ENCODE peak calls at places on chromosomes 16 and 17, in five cellular contexts. One of them, this sample, is unnamed. For H3K4me1, H3K9me3 and H3K27me3, the result is how much of the 10 kb centered on the place peaks cover.

GRCh38 chr16:84885024-84885910 is 65.5 kb downstream of the CRISPLD2 start:
- DNase-seq in CD8-positive, alpha-beta memory T cell: no peak
- DNase-seq in prostate gland: peak
- DNase-seq in DND-41: no peak
- DNase-seq in effector memory CD4-positive, alpha-beta T cell: no peak
- DNase-seq in this sample: no peak

GRCh38 chr16:69618307-69618706 is 52.5 kb downstream of the NFAT5 start:
- DNase-seq in CD8-positive, alpha-beta memory T cell: no peak
- DNase-seq in prostate gland: no peak
- DNase-seq in DND-41: no peak
- DNase-seq in effector memory CD4-positive, alpha-beta T cell: no peak
- DNase-seq in this sample: no peak

GRCh38 chr16:69514366-69514765 is 51.4 kb upstream of the NFAT5 start:
- DNase-seq in prostate gland: no peak
- DNase-seq in CD8-positive, alpha-beta memory T cell: no peak
- DNase-seq in effector memory CD4-positive, alpha-beta T cell: no peak
- DNase-seq in DND-41: no peak
- DNase-seq in this sample: no peak

GRCh38 chr17:42817866-42818265 is 6.2 kb downstream of the BECN1 start:
- DNase-seq in DND-41: no peak
- DNase-seq in effector memory CD4-positive, alpha-beta T cell: no peak
- DNase-seq in prostate gland: no peak
- DNase-seq in CD8-positive, alpha-beta memory T cell: no peak
- DNase-seq in this sample: no peak

GRCh38 chr16:23202166-23202565 is 19.6 kb downstream of the SCNN1G start:
- DNase-seq in DND-41: no peak
- DNase-seq in effector memory CD4-positive, alpha-beta T cell: no peak
- DNase-seq in CD8-positive, alpha-beta memory T cell: no peak
- DNase-seq in prostate gland: no peak
- DNase-seq in this sample: no peak

GRCh38 chr17:57774872-57775271 is 29.8 kb upstream of the CCDC182 start:
- DNase-seq in CD8-positive, alpha-beta memory T cell: no peak
- DNase-seq in prostate gland: no peak
- DNase-seq in effector memory CD4-positive, alpha-beta T cell: no peak
- DNase-seq in DND-41: no peak
- DNase-seq in this sample: no peak

GRCh38 chr16:30356401-30357084 is 1.4 kb upstream of the CD2BP2 start:
- DNase-seq in prostate gland: no peak
- DNase-seq in CD8-positive, alpha-beta memory T cell: no peak
- DNase-seq in effector memory CD4-positive, alpha-beta T cell: no peak
- DNase-seq in DND-41: no peak
- DNase-seq in this sample: no peak

GRCh38 chr16:66935319-66936011 is at the start of gene CES2:
- DNase-seq in effector memory CD4-positive, alpha-beta T cell: no peak
- DNase-seq in prostate gland: peak
- DNase-seq in CD8-positive, alpha-beta memory T cell: no peak
- DNase-seq in DND-41: no peak
- DNase-seq in this sample: no peak

GRCh38 chr16:74573622-74574021 is 33.3 kb downstream of the GLG1 start:
- DNase-seq in CD8-positive, alpha-beta memory T cell: no peak
- DNase-seq in DND-41: no peak
- DNase-seq in prostate gland: no peak
- DNase-seq in effector memory CD4-positive, alpha-beta T cell: no peak
- DNase-seq in this sample: no peak

GRCh38 chr17:81153340-81153803 is 11.9 kb upstream of the PVALEF start:
- DNase-seq in CD8-positive, alpha-beta memory T cell: no peak
- DNase-seq in effector memory CD4-positive, alpha-beta T cell: peak
- DNase-seq in prostate gland: no peak
- DNase-seq in DND-41: no peak
- DNase-seq in this sample: no peak

GRCh38 chr17:419073-419735 is 66.6 kb upstream of the RPH3AL start:
- DNase-seq in effector memory CD4-positive, alpha-beta T cell: peak
- DNase-seq in CD8-positive, alpha-beta memory T cell: peak
- DNase-seq in prostate gland: no peak
- DNase-seq in DND-41: peak
- DNase-seq in this sample: peak

GRCh38 chr16:80739523-80739922 is 64.9 kb downstream of the CDYL2 start:
- DNase-seq in effector memory CD4-positive, alpha-beta T cell: no peak
- DNase-seq in DND-41: no peak
- DNase-seq in prostate gland: no peak
- DNase-seq in CD8-positive, alpha-beta memory T cell: no peak
- DNase-seq in this sample: no peak

GRCh38 chr17:30388321-30389179 is 9.8 kb downstream of the CPD start:
- DNase-seq in DND-41: no peak
- DNase-seq in effector memory CD4-positive, alpha-beta T cell: no peak
- DNase-seq in prostate gland: no peak
- DNase-seq in CD8-positive, alpha-beta memory T cell: no peak
- DNase-seq in this sample: no peak

GRCh38 chr17:82065193-82065637 is 389 bp downstream of the DUS1L start:
- DNase-seq in prostate gland: no peak
- DNase-seq in effector memory CD4-positive, alpha-beta T cell: no peak
- DNase-seq in DND-41: peak
- DNase-seq in CD8-positive, alpha-beta memory T cell: peak
- DNase-seq in this sample: no peak

GRCh38 chr16:54178491-54178976 is 108.1 kb downstream of the IRX3 start:
- DNase-seq in effector memory CD4-positive, alpha-beta T cell: no peak
- DNase-seq in DND-41: no peak
- DNase-seq in prostate gland: no peak
- DNase-seq in CD8-positive, alpha-beta memory T cell: no peak
- DNase-seq in this sample: no peak

GRCh38 chr16:14420721-14421488 is 209.2 kb downstream of the PARN start:
- DNase-seq in prostate gland: no peak
- DNase-seq in CD8-positive, alpha-beta memory T cell: no peak
- DNase-seq in DND-41: no peak
- DNase-seq in effector memory CD4-positive, alpha-beta T cell: no peak
- DNase-seq in this sample: no peak

GRCh38 chr16:77788196-77789084 is at the start of gene VAT1L:
- DNase-seq in prostate gland: no peak
- DNase-seq in CD8-positive, alpha-beta memory T cell: no peak
- DNase-seq in DND-41: no peak
- DNase-seq in effector memory CD4-positive, alpha-beta T cell: no peak
- DNase-seq in this sample: no peak

GRCh38 chr17:46815474-46816353 is 2.8 kb downstream of the WNT3 start:
- DNase-seq in prostate gland: no peak
- DNase-seq in CD8-positive, alpha-beta memory T cell: no peak
- DNase-seq in effector memory CD4-positive, alpha-beta T cell: no peak
- DNase-seq in DND-41: no peak
- DNase-seq in this sample: no peak

GRCh38 chr17:52106638-52107261 is 51.8 kb downstream of the CA10 start:
- DNase-seq in effector memory CD4-positive, alpha-beta T cell: no peak
- DNase-seq in prostate gland: peak
- DNase-seq in CD8-positive, alpha-beta memory T cell: no peak
- DNase-seq in DND-41: peak
- DNase-seq in this sample: no peak

GRCh38 chr16:27431773-27432599 is 30.0 kb downstream of the IL21R start:
- DNase-seq in effector memory CD4-positive, alpha-beta T cell: no peak
- DNase-seq in prostate gland: no peak
- DNase-seq in DND-41: no peak
- DNase-seq in CD8-positive, alpha-beta memory T cell: no peak
- DNase-seq in this sample: peak

GRCh38 chr17:34619687-34620217 is 40.4 kb downstream of the TMEM132E start:
- DNase-seq in CD8-positive, alpha-beta memory T cell: no peak
- DNase-seq in prostate gland: no peak
- DNase-seq in effector memory CD4-positive, alpha-beta T cell: no peak
- DNase-seq in DND-41: no peak
- DNase-seq in this sample: no peak

GRCh38 chr16:17452931-17453330 is 17.8 kb downstream of the XYLT1 start:
- DNase-seq in DND-41: no peak
- DNase-seq in CD8-positive, alpha-beta memory T cell: no peak
- DNase-seq in effector memory CD4-positive, alpha-beta T cell: no peak
- DNase-seq in prostate gland: no peak
- DNase-seq in this sample: no peak

GRCh38 chr16:29775742-29776408 is 2.2 kb upstream of the ZG16 start:
- DNase-seq in effector memory CD4-positive, alpha-beta T cell: no peak
- DNase-seq in DND-41: no peak
- DNase-seq in prostate gland: no peak
- DNase-seq in CD8-positive, alpha-beta memory T cell: no peak
- DNase-seq in this sample: no peak

GRCh38 chr16:49855280-49855821 is 561 bp downstream of the ZNF423 start:
- DNase-seq in prostate gland: peak
- DNase-seq in DND-41: peak
- DNase-seq in CD8-positive, alpha-beta memory T cell: peak
- DNase-seq in effector memory CD4-positive, alpha-beta T cell: peak
- DNase-seq in this sample: peak

GRCh38 chr16:86302710-86303109 is 207.6 kb upstream of the FOXF1 start:
- DNase-seq in CD8-positive, alpha-beta memory T cell: no peak
- DNase-seq in DND-41: no peak
- DNase-seq in effector memory CD4-positive, alpha-beta T cell: no peak
- DNase-seq in prostate gland: no peak
- DNase-seq in this sample: no peak

GRCh38 chr16:50066482-50067289 is 916 bp downstream of the HEATR3 start:
- DNase-seq in prostate gland: no peak
- DNase-seq in DND-41: no peak
- DNase-seq in effector memory CD4-positive, alpha-beta T cell: no peak
- DNase-seq in CD8-positive, alpha-beta memory T cell: no peak
- DNase-seq in this sample: no peak

GRCh38 chr16:1788708-1789100 is 4.8 kb downstream of the IGFALS start:
- DNase-seq in DND-41: no peak
- DNase-seq in prostate gland: peak
- DNase-seq in CD8-positive, alpha-beta memory T cell: no peak
- DNase-seq in effector memory CD4-positive, alpha-beta T cell: no peak
- DNase-seq in this sample: no peak

GRCh38 chr17:3529817-3530741 is 27.5 kb downstream of the TRPV3 start:
- DNase-seq in effector memory CD4-positive, alpha-beta T cell: no peak
- DNase-seq in prostate gland: no peak
- DNase-seq in DND-41: no peak
- DNase-seq in CD8-positive, alpha-beta memory T cell: no peak
- DNase-seq in this sample: no peak

GRCh38 chr17:76193616-76194015 is 46.7 kb downstream of the RNF157 start:
- DNase-seq in effector memory CD4-positive, alpha-beta T cell: no peak
- DNase-seq in CD8-positive, alpha-beta memory T cell: no peak
- DNase-seq in prostate gland: no peak
- DNase-seq in DND-41: no peak
- DNase-seq in this sample: peak

GRCh38 chr17:76189741-76190140 is 48.7 kb upstream of the FOXJ1 start:
- DNase-seq in CD8-positive, alpha-beta memory T cell: no peak
- DNase-seq in effector memory CD4-positive, alpha-beta T cell: no peak
- DNase-seq in DND-41: no peak
- DNase-seq in prostate gland: no peak
- DNase-seq in this sample: no peak

GRCh38 chr17:76191891-76192290 is 48.4 kb downstream of the RNF157 start:
- DNase-seq in effector memory CD4-positive, alpha-beta T cell: peak
- DNase-seq in CD8-positive, alpha-beta memory T cell: peak
- DNase-seq in prostate gland: no peak
- DNase-seq in DND-41: peak
- DNase-seq in this sample: no peak

GRCh38 chr17:76188213-76189060 is 47.4 kb upstream of the FOXJ1 start:
- DNase-seq in effector memory CD4-positive, alpha-beta T cell: no peak
- DNase-seq in CD8-positive, alpha-beta memory T cell: no peak
- DNase-seq in DND-41: no peak
- DNase-seq in prostate gland: no peak
- DNase-seq in this sample: no peak

DNA sequence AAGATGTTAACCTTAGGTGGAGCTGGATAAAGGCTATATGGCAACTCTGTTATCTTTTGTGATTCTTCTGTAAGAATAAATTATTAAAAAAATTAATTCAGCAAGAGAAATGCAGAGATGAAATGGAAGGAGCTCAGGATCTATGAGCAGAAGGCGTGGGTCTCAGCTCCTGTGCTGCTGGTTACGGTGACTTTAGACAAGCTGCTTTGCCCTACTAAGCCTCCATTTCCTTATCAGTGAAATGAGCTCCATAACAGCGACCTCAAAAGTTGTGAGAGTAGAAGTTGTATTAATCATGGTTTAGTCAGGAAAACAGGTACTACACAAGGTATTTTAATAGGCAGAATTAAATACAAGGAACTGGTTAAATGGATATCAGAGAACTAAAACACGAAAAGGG is 48.2 kb upstream of the FOXJ1 start:
- DNase-seq in prostate gland: no peak
- DNase-seq in CD8-positive, alpha-beta memory T cell: no peak
- DNase-seq in DND-41: no peak
- DNase-seq in effector memory CD4-positive, alpha-beta T cell: no peak
- DNase-seq in this sample: no peak
- H3K4me1 ChIP-seq in prostate gland: under half
- H3K4me1 ChIP-seq in CD8-positive, alpha-beta memory T cell: half or more
- H3K4me1 ChIP-seq in DND-41: half or more
- H3K4me1 ChIP-seq in effector memory CD4-positive, alpha-beta T cell: half or more
- H3K4me1 ChIP-seq in this sample: half or more

DNA sequence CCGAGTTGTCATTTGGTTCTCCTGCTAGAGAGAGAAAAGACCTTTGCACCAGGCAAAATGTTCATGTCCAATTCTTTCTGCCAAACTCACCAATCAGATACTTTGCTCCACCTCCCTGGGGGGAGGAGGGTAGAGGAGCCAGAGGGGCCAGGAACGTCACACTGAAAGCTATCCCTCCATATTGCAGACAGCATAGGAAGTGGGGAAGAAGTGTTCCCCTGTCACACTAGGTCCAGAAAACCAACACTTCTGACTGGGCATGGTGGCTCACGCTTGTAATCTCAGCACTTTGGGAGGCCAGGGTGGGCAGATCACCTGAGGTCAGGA is 9.5 kb downstream of the HSD17B2 start:
- DNase-seq in DND-41: no peak
- DNase-seq in prostate gland: no peak
- DNase-seq in effector memory CD4-positive, alpha-beta T cell: no peak
- DNase-seq in CD8-positive, alpha-beta memory T cell: no peak
- DNase-seq in this sample: no peak
- H3K9me3 ChIP-seq in DND-41: under half
- H3K9me3 ChIP-seq in prostate gland: under half
- H3K9me3 ChIP-seq in effector memory CD4-positive, alpha-beta T cell: under half
- H3K9me3 ChIP-seq in CD8-positive, alpha-beta memory T cell: under half
- H3K9me3 ChIP-seq in this sample: under half

GRCh38 chr17:78544876-78545755 is 32.1 kb downstream of the DNAH17 start:
- DNase-seq in effector memory CD4-positive, alpha-beta T cell: no peak
- DNase-seq in prostate gland: no peak
- DNase-seq in CD8-positive, alpha-beta memory T cell: no peak
- DNase-seq in DND-41: no peak
- DNase-seq in this sample: no peak
- H3K27me3 ChIP-seq in effector memory CD4-positive, alpha-beta T cell: under half
- H3K27me3 ChIP-seq in prostate gland: under half
- H3K27me3 ChIP-seq in CD8-positive, alpha-beta memory T cell: under half
- H3K27me3 ChIP-seq in DND-41: under half
- H3K27me3 ChIP-seq in this sample: under half

DNA sequence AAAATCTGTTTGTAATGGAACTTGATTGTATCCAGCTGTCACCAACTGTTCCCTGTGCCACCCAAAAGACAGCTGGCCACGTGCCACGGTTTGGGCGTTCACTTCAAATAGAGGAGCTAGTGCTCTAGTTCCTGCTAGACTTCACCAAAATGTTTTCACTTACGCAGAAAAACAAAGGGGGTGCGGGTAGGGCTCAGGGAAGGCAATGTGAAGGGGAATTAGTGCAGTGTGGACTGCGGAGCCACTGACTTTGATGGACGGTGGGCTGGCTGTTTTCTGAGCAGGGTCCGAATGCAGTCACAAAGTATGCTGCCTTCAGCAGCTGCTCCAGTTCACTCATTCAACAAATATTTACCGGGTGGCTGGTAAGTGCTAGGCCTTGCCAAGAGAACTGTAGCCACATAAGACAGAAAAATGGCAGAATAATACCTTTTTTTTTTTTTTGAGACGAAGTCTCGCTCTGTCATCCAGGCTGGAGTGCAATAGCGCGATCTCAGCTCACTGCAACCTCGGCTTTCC is 7.6 kb upstream of the CYTH1 start:
- DNase-seq in CD8-positive, alpha-beta memory T cell: peak
- DNase-seq in prostate gland: peak
- DNase-seq in DND-41: no peak
- DNase-seq in effector memory CD4-positive, alpha-beta T cell: peak
- DNase-seq in this sample: peak
- H3K4me1 ChIP-seq in CD8-positive, alpha-beta memory T cell: half or more
- H3K4me1 ChIP-seq in prostate gland: under half
- H3K4me1 ChIP-seq in DND-41: under half
- H3K4me1 ChIP-seq in effector memory CD4-positive, alpha-beta T cell: under half
- H3K4me1 ChIP-seq in this sample: half or more